ENCODE peak calls at places on chromosomes 7 and 10, in five cellular contexts. T, F, J, R and I are unnamed samples.

GRCh38 chr7:1083729-1084657 is 3.9 kb upstream of the GPER1 start:
- DNase-seq in J (no peak), R (no peak), F (no peak), T (no peak), I (no peak)

GRCh38 chr10:57599440-57599839 is 668.3 kb downstream of the IPMK start:
- DNase-seq in T (no peak), R (no peak), J (no peak), F (no peak), I (no peak)

GRCh38 chr10:86870679-86871078 is 86.7 kb downstream of the MMRN2 start:
- DNase-seq in F (no peak), T (no peak), J (no peak), R (no peak), I (no peak)

GRCh38 chr7:115008465-115009114 is 86.7 kb downstream of the MDFIC start:
- DNase-seq in T (no peak), J (peak; percentile 97), R (no peak), F (no peak), I (no peak)

GRCh38 chr10:88254091-88254490 is 329.0 kb downstream of the RNLS start:
- DNase-seq in J (peak; percentile 76), T (no peak), F (no peak), R (no peak), I (no peak)

GRCh38 chr7:29878081-29878688 is 71.9 kb downstream of the WIPF3 start:
- DNase-seq in R (no peak), T (peak; percentile 66), F (no peak), J (peak; percentile 40), I (no peak)

GRCh38 chr10:79436850-79437103 is 8.6 kb downstream of the ZCCHC24 start:
- DNase-seq in R (no peak), F (no peak), J (no peak), T (no peak), I (no peak)

GRCh38 chr7:111274882-111275281 is 184.0 kb downstream of the LRRN3 start:
- DNase-seq in F (no peak), T (peak; percentile 5), J (peak; percentile 45), R (no peak), I (no peak)

GRCh38 chr10:71124921-71125748 is 87.2 kb upstream of the UNC5B start:
- DNase-seq in T (no peak), J (no peak), R (no peak), F (no peak), I (no peak)

GRCh38 chr10:7515549-7515948 is 104.7 kb upstream of the SFMBT2 start:
- DNase-seq in T (no peak), F (no peak), R (no peak), J (no peak), I (no peak)

GRCh38 chr10:93471110-93471651 is 11.0 kb downstream of the MYOF start:
- DNase-seq in F (no peak), R (no peak), T (peak; percentile 88), J (peak; percentile 98), I (no peak)

GRCh38 chr10:89062861-89063260 is 72.3 kb downstream of the FAS start:
- DNase-seq in T (no peak), R (no peak), F (no peak), J (no peak), I (no peak)

GRCh38 chr10:91313761-91314520 is 93.5 kb downstream of the PCGF5 start:
- DNase-seq in T (no peak), J (peak; percentile 93), F (no peak), R (no peak), I (no peak)

GRCh38 chr10:119412244-119412750 is 130.2 kb downstream of the RGS10 start:
- DNase-seq in R (no peak), F (no peak), T (no peak), J (peak; percentile 97), I (no peak)
- H2BK12ac ChIP-seq in R (peak overlapping the region; percentile 55), F (peak overlapping the region; percentile 75), T (no peak overlapping the region), J (no peak overlapping the region), I (no peak overlapping the region)

GRCh38 chr10:97040706-97041105 is 145.1 kb downstream of the SLIT1 start:
- DNase-seq in J (no peak), F (no peak), R (no peak), T (peak; percentile 61), I (no peak)
- H2BK12ac ChIP-seq in J (no peak overlapping the region), F (no peak overlapping the region), R (no peak overlapping the region), T (no peak overlapping the region), I (no peak overlapping the region)

GRCh38 chr10:101270763-101271162 is 41.5 kb upstream of the LBX1 start:
- DNase-seq in R (no peak), F (no peak), T (no peak), J (no peak), I (no peak)
- H2BK12ac ChIP-seq in R (peak overlapping the region; percentile 80), F (no peak overlapping the region), T (no peak overlapping the region), J (no peak overlapping the region), I (no peak overlapping the region)

DNA sequence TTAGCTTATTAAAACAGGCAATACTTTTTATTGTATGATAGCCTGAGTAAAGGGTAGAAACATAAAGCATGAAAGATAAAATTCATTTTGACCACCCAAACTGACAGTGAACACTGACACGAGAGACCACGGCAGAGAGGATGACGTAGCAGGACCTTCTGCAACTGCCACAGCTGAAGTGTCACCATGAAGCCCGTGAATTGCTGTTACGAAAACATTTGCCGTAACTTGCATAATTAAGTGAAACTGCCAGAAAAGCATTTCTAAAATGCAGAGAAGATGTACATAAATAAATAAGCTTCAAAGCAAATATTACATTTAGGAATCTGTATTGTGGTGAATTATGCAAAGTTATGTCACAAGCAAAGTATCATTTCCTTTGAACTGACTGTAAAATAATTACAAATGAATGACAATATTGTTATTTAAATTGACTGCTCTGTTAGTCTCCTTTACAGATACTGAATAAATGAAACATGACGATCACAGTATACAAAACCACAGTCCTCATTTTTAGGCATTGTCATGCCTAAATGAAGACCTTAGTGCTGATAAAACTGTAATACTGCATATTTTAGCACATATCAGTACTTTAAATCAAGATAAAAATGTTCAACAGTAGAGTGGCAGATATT is 39.6 kb upstream of the FEZF1 start:
- DNase-seq in R (no peak), J (no peak), F (no peak), T (peak; percentile 58), I (no peak)
- H2BK12ac ChIP-seq in R (no peak overlapping the region), J (no peak overlapping the region), F (no peak overlapping the region), T (no peak overlapping the region), I (no peak overlapping the region)

GRCh38 chr7:116086547-116086946 is 56.0 kb upstream of the TFEC start:
- DNase-seq in J (no peak), F (no peak), R (no peak), T (no peak), I (no peak)
- H2BK12ac ChIP-seq in J (no peak overlapping the region), F (no peak overlapping the region), R (no peak overlapping the region), T (no peak overlapping the region), I (no peak overlapping the region)

GRCh38 chr7:21076054-21076453 is 289.4 kb upstream of the SP8 start:
- DNase-seq in R (no peak), J (no peak), T (no peak), F (no peak), I (no peak)
- H2BK12ac ChIP-seq in R (no peak overlapping the region), J (no peak overlapping the region), T (no peak overlapping the region), F (no peak overlapping the region), I (no peak overlapping the region)

GRCh38 chr7:157621131-157621681 is 284.4 kb downstream of the DNAJB6 start:
- DNase-seq in R (no peak), T (peak; percentile 1), F (no peak), J (no peak), I (no peak)
- H2BK12ac ChIP-seq in R (no peak overlapping the region), T (no peak overlapping the region), F (no peak overlapping the region), J (no peak overlapping the region), I (no peak overlapping the region)

GRCh38 chr7:47415289-47416212 is 166.4 kb downstream of the TNS3 start:
- DNase-seq in R (no peak), T (no peak), F (no peak), J (no peak), I (no peak)
- H2BK12ac ChIP-seq in R (no peak overlapping the region), T (no peak overlapping the region), F (peak overlapping the region; percentile 28), J (no peak overlapping the region), I (no peak overlapping the region)